ENCODE peak calls at places on chromosomes 11 and 22, in four cellular contexts. One of them, this sample, is unnamed.

GRCh38 chr11:35265755-35266454 is 126.9 kb downstream of the CD44 start:
- DNase-seq in PC-3: no peak
- DNase-seq in GM12878: no peak
- DNase-seq in mammary epithelial cell: no peak
- DNase-seq in this sample: no peak

GRCh38 chr11:76592961-76593360 is 77.6 kb downstream of the LRRC32 start:
- DNase-seq in PC-3: peak
- DNase-seq in GM12878: no peak
- DNase-seq in mammary epithelial cell: peak
- DNase-seq in this sample: no peak

GRCh38 chr11:18394928-18395734 is 768 bp downstream of the LDHA start:
- DNase-seq in PC-3: no peak
- DNase-seq in GM12878: no peak
- DNase-seq in mammary epithelial cell: peak
- DNase-seq in this sample: peak

GRCh38 chr11:313787-314547 is at the start of gene IFITM1:
- DNase-seq in PC-3: peak
- DNase-seq in GM12878: peak
- DNase-seq in mammary epithelial cell: peak
- DNase-seq in this sample: peak

GRCh38 chr11:106091480-106092123 is 14.1 kb downstream of the AASDHPPT start:
- DNase-seq in PC-3: peak
- DNase-seq in GM12878: peak
- DNase-seq in mammary epithelial cell: peak
- DNase-seq in this sample: no peak

GRCh38 chr22:46007003-46007847 is 30.3 kb upstream of the WNT7B start:
- DNase-seq in PC-3: peak
- DNase-seq in GM12878: no peak
- DNase-seq in mammary epithelial cell: peak
- DNase-seq in this sample: no peak

GRCh38 chr22:19527861-19528417 is 3.7 kb upstream of the CLDN5 start:
- DNase-seq in PC-3: peak
- DNase-seq in GM12878: no peak
- DNase-seq in mammary epithelial cell: peak
- DNase-seq in this sample: no peak

GRCh38 chr22:34102633-34103032 is 182.4 kb upstream of the LARGE1 start:
- DNase-seq in PC-3: no peak
- DNase-seq in GM12878: no peak
- DNase-seq in mammary epithelial cell: no peak
- DNase-seq in this sample: peak

GRCh38 chr11:86800956-86801264 is 568 bp downstream of the PRSS23 start:
- DNase-seq in PC-3: no peak
- DNase-seq in GM12878: no peak
- DNase-seq in mammary epithelial cell: no peak
- DNase-seq in this sample: no peak

GRCh38 chr22:23074451-23074850 is 4.1 kb downstream of the GNAZ start:
- DNase-seq in PC-3: no peak
- DNase-seq in GM12878: no peak
- DNase-seq in mammary epithelial cell: no peak
- DNase-seq in this sample: no peak

GRCh38 chr11:85772700-85773099 is 38.2 kb downstream of the SYTL2 start:
- DNase-seq in PC-3: no peak
- DNase-seq in GM12878: no peak
- DNase-seq in mammary epithelial cell: no peak
- DNase-seq in this sample: peak

GRCh38 chr11:90601261-90601660 is 378.4 kb upstream of the CHORDC1 start:
- DNase-seq in PC-3: no peak
- DNase-seq in GM12878: no peak
- DNase-seq in mammary epithelial cell: no peak
- DNase-seq in this sample: no peak

GRCh38 chr11:120236169-120237107 is 3.5 kb upstream of the POU2F3 start:
- DNase-seq in PC-3: peak
- DNase-seq in GM12878: no peak
- DNase-seq in mammary epithelial cell: peak
- DNase-seq in this sample: peak

GRCh38 chr11:58770627-58771457 is 39.1 kb upstream of the GLYAT start:
- DNase-seq in PC-3: peak
- DNase-seq in GM12878: no peak
- DNase-seq in mammary epithelial cell: peak
- DNase-seq in this sample: no peak

GRCh38 chr22:42868751-42869251 is 11.7 kb upstream of the ARFGAP3 start:
- DNase-seq in PC-3: no peak
- DNase-seq in GM12878: no peak
- DNase-seq in mammary epithelial cell: no peak
- DNase-seq in this sample: no peak

GRCh38 chr11:125167954-125168821 is 3.6 kb downstream of the PKNOX2 start:
- DNase-seq in PC-3: no peak
- DNase-seq in GM12878: no peak
- DNase-seq in mammary epithelial cell: no peak
- DNase-seq in this sample: peak

GRCh38 chr11:2520736-2521035 is 75.9 kb downstream of the KCNQ1 start:
- DNase-seq in PC-3: no peak
- DNase-seq in GM12878: no peak
- DNase-seq in mammary epithelial cell: no peak
- DNase-seq in this sample: peak

GRCh38 chr22:50051930-50052329 is 6.2 kb downstream of the TTLL8 start:
- DNase-seq in PC-3: no peak
- DNase-seq in GM12878: no peak
- DNase-seq in mammary epithelial cell: no peak
- DNase-seq in this sample: no peak

GRCh38 chr11:7525424-7525823 is 11.6 kb downstream of the PPFIBP2 start:
- DNase-seq in PC-3: no peak
- DNase-seq in GM12878: no peak
- DNase-seq in mammary epithelial cell: no peak
- DNase-seq in this sample: no peak

GRCh38 chr11:34830648-34831047 is 85.5 kb downstream of the APIP start:
- DNase-seq in PC-3: no peak
- DNase-seq in GM12878: no peak
- DNase-seq in mammary epithelial cell: no peak
- DNase-seq in this sample: no peak

GRCh38 chr11:125141178-125141577 is 23.4 kb upstream of the PKNOX2 start:
- DNase-seq in PC-3: no peak
- DNase-seq in GM12878: no peak
- DNase-seq in mammary epithelial cell: no peak
- DNase-seq in this sample: peak

GRCh38 chr11:119320593-119321524 is 3.9 kb upstream of the MCAM start:
- DNase-seq in PC-3: peak
- DNase-seq in GM12878: no peak
- DNase-seq in mammary epithelial cell: peak
- DNase-seq in this sample: peak

GRCh38 chr22:30802202-30803166 is 107.8 kb downstream of the OSBP2 start:
- DNase-seq in PC-3: peak
- DNase-seq in GM12878: no peak
- DNase-seq in mammary epithelial cell: peak
- DNase-seq in this sample: peak

GRCh38 chr11:35786918-35787557 is 124.5 kb downstream of the TRIM44 start:
- DNase-seq in PC-3: no peak
- DNase-seq in GM12878: no peak
- DNase-seq in mammary epithelial cell: no peak
- DNase-seq in this sample: no peak

GRCh38 chr22:23215294-23216204 is 35.2 kb downstream of the BCR start:
- DNase-seq in PC-3: peak
- DNase-seq in GM12878: no peak
- DNase-seq in mammary epithelial cell: peak
- DNase-seq in this sample: peak

GRCh38 chr22:23497016-23497885 is 82.8 kb downstream of the IGLL1 start:
- DNase-seq in PC-3: no peak
- DNase-seq in GM12878: no peak
- DNase-seq in mammary epithelial cell: no peak
- DNase-seq in this sample: no peak

GRCh38 chr11:3913921-3914320 is 58.5 kb downstream of the STIM1 start:
- DNase-seq in PC-3: no peak
- DNase-seq in GM12878: no peak
- DNase-seq in mammary epithelial cell: no peak
- DNase-seq in this sample: no peak

GRCh38 chr11:131737357-131737756 is 366.9 kb downstream of the NTM start:
- DNase-seq in PC-3: no peak
- DNase-seq in GM12878: no peak
- DNase-seq in mammary epithelial cell: no peak
- DNase-seq in this sample: no peak

GRCh38 chr11:11148104-11148509 is 204.9 kb downstream of the CSNK2A3 start:
- DNase-seq in PC-3: peak
- DNase-seq in GM12878: no peak
- DNase-seq in mammary epithelial cell: peak
- DNase-seq in this sample: peak

GRCh38 chr11:65391007-65391406 is 4.6 kb downstream of the FRMD8 start:
- DNase-seq in PC-3: no peak
- DNase-seq in GM12878: no peak
- DNase-seq in mammary epithelial cell: no peak
- DNase-seq in this sample: peak

GRCh38 chr22:49432211-49432905 is 395.3 kb downstream of the BRD1 start:
- DNase-seq in PC-3: no peak
- DNase-seq in GM12878: no peak
- DNase-seq in mammary epithelial cell: no peak
- DNase-seq in this sample: no peak

GRCh38 chr11:116833491-116833815 is 3.7 kb downstream of the APOC3 start:
- DNase-seq in PC-3: no peak
- DNase-seq in GM12878: no peak
- DNase-seq in mammary epithelial cell: no peak
- DNase-seq in this sample: no peak

GRCh38 chr11:116836648-116837023 is 786 bp downstream of the APOA1 start:
- DNase-seq in PC-3: no peak
- DNase-seq in GM12878: no peak
- DNase-seq in mammary epithelial cell: no peak
- DNase-seq in this sample: no peak

GRCh38 chr11:116835791-116836647 is 1.4 kb downstream of the APOA1 start:
- DNase-seq in PC-3: peak
- DNase-seq in GM12878: peak
- DNase-seq in mammary epithelial cell: peak
- DNase-seq in this sample: peak

GRCh38 chr11:116833816-116834534 is 3.4 kb downstream of the APOA1 start:
- DNase-seq in PC-3: no peak
- DNase-seq in GM12878: no peak
- DNase-seq in mammary epithelial cell: no peak
- DNase-seq in this sample: no peak

GRCh38 chr11:116835042-116835772 is 2.2 kb downstream of the APOA1 start:
- DNase-seq in PC-3: no peak
- DNase-seq in GM12878: no peak
- DNase-seq in mammary epithelial cell: no peak
- DNase-seq in this sample: no peak
- H3K9ac ChIP-seq in PC-3: peak
- H3K9ac ChIP-seq in GM12878: peak
- H3K9ac ChIP-seq in mammary epithelial cell: no peak
- H3K9ac ChIP-seq in this sample: peak

GRCh38 chr11:75557649-75558494 is 4.2 kb upstream of the SERPINH1 start:
- DNase-seq in PC-3: no peak
- DNase-seq in GM12878: no peak
- DNase-seq in mammary epithelial cell: no peak
- DNase-seq in this sample: no peak
- H3K9ac ChIP-seq in PC-3: no peak
- H3K9ac ChIP-seq in GM12878: no peak
- H3K9ac ChIP-seq in mammary epithelial cell: no peak
- H3K9ac ChIP-seq in this sample: peak

DNA sequence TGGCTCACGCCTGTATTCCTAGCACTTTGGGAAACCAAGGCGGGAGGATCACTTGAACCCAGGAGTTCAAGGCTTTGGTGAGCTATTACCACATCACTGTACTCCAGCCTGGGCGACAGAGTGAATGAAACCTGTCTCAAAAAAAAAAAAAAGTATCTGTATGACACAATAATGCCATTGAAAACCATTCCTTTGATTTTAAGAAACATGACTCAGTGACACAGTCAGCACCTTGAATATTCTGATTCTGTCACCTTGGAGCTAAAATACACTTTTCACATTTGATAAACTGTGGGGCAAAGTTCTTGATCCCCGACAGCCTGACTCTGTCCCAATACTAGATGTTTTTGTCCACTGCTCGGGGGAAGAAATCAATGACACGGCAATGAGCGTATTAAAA is 16.7 kb upstream of the ELFN2 start:
- DNase-seq in PC-3: no peak
- DNase-seq in GM12878: no peak
- DNase-seq in mammary epithelial cell: no peak
- DNase-seq in this sample: no peak
- H3K9ac ChIP-seq in PC-3: no peak
- H3K9ac ChIP-seq in GM12878: no peak
- H3K9ac ChIP-seq in mammary epithelial cell: no peak
- H3K9ac ChIP-seq in this sample: no peak

GRCh38 chr11:69655479-69656394 is 14.8 kb downstream of the CCND1 start:
- DNase-seq in PC-3: peak
- DNase-seq in GM12878: no peak
- DNase-seq in mammary epithelial cell: no peak
- DNase-seq in this sample: no peak

GRCh38 chr11:69657911-69658605 is 17.1 kb downstream of the LTO1 start:
- DNase-seq in PC-3: no peak
- DNase-seq in GM12878: no peak
- DNase-seq in mammary epithelial cell: no peak
- DNase-seq in this sample: peak

GRCh38 chr11:69656536-69657455 is 15.8 kb downstream of the CCND1 start:
- DNase-seq in PC-3: no peak
- DNase-seq in GM12878: no peak
- DNase-seq in mammary epithelial cell: peak
- DNase-seq in this sample: no peak

GRCh38 chr11:69658606-69659450 is 16.3 kb downstream of the LTO1 start:
- DNase-seq in PC-3: no peak
- DNase-seq in GM12878: no peak
- DNase-seq in mammary epithelial cell: no peak
- DNase-seq in this sample: no peak

DNA sequence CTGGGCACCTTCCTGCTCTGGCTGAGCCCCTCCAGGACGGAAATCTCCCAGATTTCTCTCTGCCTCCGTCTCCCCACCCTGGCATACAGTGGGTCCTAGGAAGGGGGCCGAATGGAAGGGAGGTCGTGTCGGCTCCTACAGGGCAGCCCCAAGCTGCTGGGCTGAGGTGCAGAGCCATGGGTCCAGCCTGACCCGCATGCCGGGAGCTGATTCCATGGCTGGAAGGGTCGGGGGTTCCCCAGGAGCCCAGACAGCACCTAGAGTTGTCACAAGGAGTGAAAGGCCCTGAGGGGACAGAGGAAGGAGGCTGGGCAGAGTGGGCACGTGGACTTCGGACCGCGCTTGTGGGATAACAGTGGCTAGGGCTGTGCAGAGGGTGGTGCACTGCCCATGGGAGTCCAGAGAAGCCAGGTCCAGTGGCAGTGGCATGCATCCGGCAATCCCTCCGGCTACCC is 16.5 kb downstream of the CCND1 start:
- DNase-seq in PC-3: no peak
- DNase-seq in GM12878: no peak
- DNase-seq in mammary epithelial cell: no peak
- DNase-seq in this sample: no peak
- H3K9ac ChIP-seq in PC-3: no peak
- H3K9ac ChIP-seq in GM12878: no peak
- H3K9ac ChIP-seq in mammary epithelial cell: no peak
- H3K9ac ChIP-seq in this sample: peak

GRCh38 chr11:134571301-134571700 is 159.3 kb upstream of the B3GAT1 start:
- DNase-seq in PC-3: no peak
- DNase-seq in GM12878: no peak
- DNase-seq in mammary epithelial cell: no peak
- DNase-seq in this sample: no peak
- H3K9ac ChIP-seq in PC-3: no peak
- H3K9ac ChIP-seq in GM12878: no peak
- H3K9ac ChIP-seq in mammary epithelial cell: no peak
- H3K9ac ChIP-seq in this sample: no peak

This sample was measured in mesendoderm.